ENCODE peak calls at places on chromosomes 13 and 19, in nine cellular contexts. X, D, Q, A, P, U, M, F and Z are unnamed samples.

GRCh38 chr13:28483313-28483931 is 11.5 kb downstream of the FLT1 start:
- DNase-seq in X (no peak), D (no peak), Q (no peak), A (no peak), P (no peak), U (no peak), M (no peak), F (no peak), Z (no peak)

GRCh38 chr19:13861392-13861713 is 15.6 kb upstream of the NANOS3 start:
- DNase-seq in X (no peak), D (no peak), Q (no peak), A (no peak), P (no peak), U (no peak), M (no peak), F (peak), Z (no peak)

GRCh38 chr19:2503521-2504109 is 27.7 kb downstream of the GADD45B start:
- DNase-seq in X (peak), D (no peak), Q (no peak), A (peak), P (no peak), U (peak), M (no peak), F (peak), Z (no peak)

GRCh38 chr19:35904312-35905068 is 2.2 kb downstream of the HCST start:
- DNase-seq in X (no peak), D (no peak), Q (no peak), A (no peak), P (no peak), U (no peak), M (no peak), F (no peak), Z (no peak)

GRCh38 chr13:29457299-29457698 is 138.2 kb downstream of the SLC7A1 start:
- DNase-seq in X (no peak), D (no peak), Q (no peak), A (peak), P (no peak), U (no peak), M (no peak), F (no peak), Z (no peak)

GRCh38 chr19:54653181-54653809 is 9.5 kb upstream of the LILRB4 start:
- DNase-seq in X (no peak), D (no peak), Q (no peak), A (peak), P (no peak), U (no peak), M (no peak), F (no peak), Z (no peak)

GRCh38 chr13:51618626-51619025 is 34.4 kb downstream of the WDFY2 start:
- DNase-seq in X (no peak), D (no peak), Q (no peak), A (no peak), P (peak), U (no peak), M (peak), F (no peak), Z (no peak)

GRCh38 chr13:96052655-96053002 is 572 bp downstream of the UGGT2 start:
- DNase-seq in X (no peak), D (peak), Q (no peak), A (peak), P (no peak), U (no peak), M (peak), F (no peak), Z (no peak)

GRCh38 chr19:7112675-7113074 is 43.2 kb downstream of the ZNF557 start:
- DNase-seq in X (no peak), D (no peak), Q (no peak), A (no peak), P (no peak), U (no peak), M (no peak), F (no peak), Z (no peak)

GRCh38 chr19:17677002-17677401 is 11.2 kb downstream of the UNC13A start:
- DNase-seq in X (no peak), D (no peak), Q (no peak), A (no peak), P (no peak), U (no peak), M (no peak), F (no peak), Z (no peak)

GRCh38 chr13:93226623-93227279 is at the start of gene GPC6:
- DNase-seq in X (no peak), D (peak), Q (peak), A (peak), P (no peak), U (no peak), M (peak), F (no peak), Z (no peak)

GRCh38 chr13:113918580-113918979 is 54.7 kb upstream of the GAS6 start:
- DNase-seq in X (no peak), D (no peak), Q (no peak), A (no peak), P (no peak), U (no peak), M (no peak), F (no peak), Z (no peak)

GRCh38 chr19:1220452-1221037 is 15.0 kb downstream of the STK11 start:
- DNase-seq in X (no peak), D (no peak), Q (no peak), A (no peak), P (no peak), U (no peak), M (no peak), F (no peak), Z (no peak)

GRCh38 chr13:106517151-106517847 is 18.2 kb downstream of the EFNB2 start:
- DNase-seq in X (no peak), D (no peak), Q (no peak), A (no peak), P (no peak), U (no peak), M (no peak), F (no peak), Z (no peak)

GRCh38 chr19:29543381-29543780 is 17.6 kb downstream of the VSTM2B start:
- DNase-seq in X (no peak), D (no peak), Q (no peak), A (no peak), P (no peak), U (no peak), M (no peak), F (no peak), Z (no peak)

GRCh38 chr13:99214691-99215090 is 14.0 kb downstream of the UBAC2 start:
- DNase-seq in X (no peak), D (no peak), Q (no peak), A (no peak), P (no peak), U (no peak), M (no peak), F (no peak), Z (no peak)

GRCh38 chr19:50490411-50490811 is 13.8 kb upstream of the GARIN5A start:
- DNase-seq in X (no peak), D (no peak), Q (no peak), A (no peak), P (no peak), U (no peak), M (no peak), F (no peak), Z (no peak)

GRCh38 chr19:54916822-54917221 is 10.9 kb downstream of the NCR1 start:
- DNase-seq in X (no peak), D (no peak), Q (no peak), A (no peak), P (no peak), U (no peak), M (no peak), F (no peak), Z (no peak)

GRCh38 chr19:20243629-20244028 is 76.6 kb downstream of the ZNF486 start:
- DNase-seq in X (no peak), D (no peak), Q (no peak), A (no peak), P (no peak), U (no peak), M (no peak), F (no peak), Z (no peak)

GRCh38 chr13:42720116-42720857 is 61.1 kb upstream of the FAM216B start:
- DNase-seq in X (no peak), D (peak), Q (no peak), A (peak), P (no peak), U (no peak), M (peak), F (no peak), Z (no peak)

GRCh38 chr19:18090545-18091216 is 3.9 kb upstream of the IL12RB1 start:
- DNase-seq in X (no peak), D (no peak), Q (no peak), A (no peak), P (no peak), U (no peak), M (no peak), F (peak), Z (no peak)

GRCh38 chr13:39107484-39108040 is 69.3 kb downstream of the NHLRC3 start:
- DNase-seq in X (no peak), D (peak), Q (no peak), A (no peak), P (no peak), U (no peak), M (no peak), F (no peak), Z (no peak)

GRCh38 chr13:40430234-40430633 is 236.2 kb downstream of the FOXO1 start:
- DNase-seq in X (no peak), D (no peak), Q (no peak), A (no peak), P (no peak), U (no peak), M (no peak), F (no peak), Z (no peak)

GRCh38 chr13:86464193-86464592 is 665.0 kb upstream of the SLITRK6 start:
- DNase-seq in X (no peak), D (no peak), Q (no peak), A (no peak), P (no peak), U (no peak), M (no peak), F (no peak), Z (no peak)

GRCh38 chr19:51808333-51808986 is 13.5 kb downstream of the FPR3 start:
- DNase-seq in X (no peak), D (no peak), Q (no peak), A (no peak), P (no peak), U (no peak), M (no peak), F (no peak), Z (no peak)

GRCh38 chr13:113928701-113929627 is 44.9 kb downstream of the C13orf46 start:
- DNase-seq in X (no peak), D (no peak), Q (no peak), A (peak), P (peak), U (no peak), M (peak), F (no peak), Z (peak)

GRCh38 chr13:34161829-34162544 is 344.0 kb downstream of the RFC3 start:
- DNase-seq in X (no peak), D (peak), Q (no peak), A (peak), P (no peak), U (no peak), M (no peak), F (no peak), Z (no peak)

GRCh38 chr19:46181386-46181774 is 33.3 kb downstream of the IGFL2 start:
- DNase-seq in X (no peak), D (no peak), Q (no peak), A (peak), P (no peak), U (no peak), M (no peak), F (peak), Z (no peak)

GRCh38 chr19:18373407-18373891 is 12.5 kb upstream of the GDF15 start:
- DNase-seq in X (no peak), D (no peak), Q (no peak), A (no peak), P (no peak), U (no peak), M (no peak), F (no peak), Z (no peak)

GRCh38 chr19:1511989-1512338 is 855 bp downstream of the ADAMTSL5 start:
- DNase-seq in X (no peak), D (no peak), Q (no peak), A (no peak), P (no peak), U (no peak), M (no peak), F (no peak), Z (no peak)

GRCh38 chr13:97079726-97080125 is 85.5 kb upstream of the OXGR1 start:
- DNase-seq in X (no peak), D (no peak), Q (no peak), A (no peak), P (no peak), U (no peak), M (no peak), F (no peak), Z (no peak)

GRCh38 chr19:40366697-40367561 is 18.4 kb downstream of the PLD3 start:
- DNase-seq in X (no peak), D (no peak), Q (peak), A (peak), P (no peak), U (peak), M (peak), F (no peak), Z (no peak)

GRCh38 chr19:48296963-48297734 is 27.3 kb downstream of the ZNF114 start:
- DNase-seq in X (no peak), D (no peak), Q (no peak), A (no peak), P (no peak), U (no peak), M (no peak), F (no peak), Z (no peak)

GRCh38 chr13:44866512-44866911 is 122.8 kb downstream of the NUFIP1 start:
- DNase-seq in X (no peak), D (no peak), Q (no peak), A (no peak), P (no peak), U (no peak), M (no peak), F (no peak), Z (no peak)

GRCh38 chr13:75826391-75826790 is 190.3 kb downstream of the LMO7 start:
- DNase-seq in X (no peak), D (no peak), Q (no peak), A (no peak), P (no peak), U (no peak), M (no peak), F (no peak), Z (no peak)

GRCh38 chr19:7852851-7853759 is 21.1 kb downstream of the PRR36 start:
- DNase-seq in X (peak), D (peak), Q (peak), A (peak), P (peak), U (peak), M (peak), F (peak), Z (peak)

GRCh38 chr13:66234159-66234558 is 996.0 kb downstream of the PCDH9 start:
- DNase-seq in X (no peak), D (no peak), Q (no peak), A (no peak), P (no peak), U (no peak), M (no peak), F (no peak), Z (no peak)

GRCh38 chr13:20525601-20526544 is at the start of gene CRYL1:
- DNase-seq in X (peak), D (peak), Q (peak), A (peak), P (peak), U (peak), M (peak), F (peak), Z (peak)

GRCh38 chr19:15498910-15499309 is 9.4 kb upstream of the CYP4F22 start:
- DNase-seq in X (no peak), D (no peak), Q (no peak), A (no peak), P (no peak), U (no peak), M (no peak), F (no peak), Z (no peak)

GRCh38 chr19:16969127-16969526 is 57.5 kb downstream of the CPAMD8 start:
- DNase-seq in X (no peak), D (no peak), Q (no peak), A (no peak), P (no peak), U (no peak), M (no peak), F (no peak), Z (no peak)